ENCODE peak calls at places on chromosomes 5 and 9, in four cellular contexts. H is H1, G is HepG2, J is GM12878. D is an unnamed sample.

GRCh38 chr5:179273441-179274145 is 71.7 kb downstream of the ADAMTS2 start:
- DNase-seq in H (no peak), G (no peak), J (no peak), D (no peak)

GRCh38 chr5:72314571-72315172 is 5.4 kb downstream of the MRPS27 start:
- DNase-seq in H (no peak), G (peak; percentile 71), J (no peak), D (no peak)

GRCh38 chr9:137955586-137955985 is 78.0 kb downstream of the CACNA1B start:
- DNase-seq in H (no peak), G (no peak), J (no peak), D (no peak)

GRCh38 chr9:18629136-18629535 is 155.2 kb downstream of the ADAMTSL1 start:
- DNase-seq in H (no peak), G (no peak), J (no peak), D (no peak)

GRCh38 chr9:126148523-126148870 is 178.1 kb upstream of the MVB12B start:
- DNase-seq in H (no peak), G (no peak), J (no peak), D (no peak)

GRCh38 chr9:94757158-94757557 is 30.7 kb downstream of the AOPEP start:
- DNase-seq in H (no peak), G (no peak), J (no peak), D (no peak)

GRCh38 chr9:135401218-135401617 is 78.4 kb upstream of the PPP1R26 start:
- DNase-seq in H (no peak), G (no peak), J (no peak), D (no peak)

GRCh38 chr5:126812199-126812570 is 35.2 kb downstream of the LMNB1 start:
- DNase-seq in H (no peak), G (no peak), J (no peak), D (no peak)

GRCh38 chr9:3241290-3241689 is 284.5 kb downstream of the RFX3 start:
- DNase-seq in H (no peak), G (no peak), J (no peak), D (peak; percentile 30)

GRCh38 chr9:91546574-91546973 is 122.9 kb upstream of the NFIL3 start:
- DNase-seq in H (no peak), G (no peak), J (no peak), D (no peak)

GRCh38 chr5:78779771-78780616 is 131.4 kb upstream of the LHFPL2 start:
- DNase-seq in H (no peak), G (no peak), J (no peak), D (no peak)

GRCh38 chr9:112869917-112870316 is 20.8 kb downstream of the SLC46A2 start:
- DNase-seq in H (no peak), G (peak; percentile 87), J (no peak), D (no peak)

GRCh38 chr9:134459573-134459972 is 133.3 kb downstream of the RXRA start:
- DNase-seq in H (no peak), G (no peak), J (no peak), D (no peak)

GRCh38 chr5:174741352-174741751 is 17.0 kb downstream of the MSX2 start:
- DNase-seq in H (no peak), G (no peak), J (no peak), D (no peak)

GRCh38 chr5:66230551-66230950 is 86.5 kb downstream of the SREK1 start:
- DNase-seq in H (no peak), G (no peak), J (no peak), D (no peak)

GRCh38 chr5:179271301-179271650 is 74.0 kb downstream of the ADAMTS2 start:
- DNase-seq in H (no peak), G (no peak), J (no peak), D (no peak)

GRCh38 chr9:136681029-136681428 is 6.2 kb downstream of the AGPAT2 start:
- DNase-seq in H (no peak), G (no peak), J (no peak), D (no peak)

GRCh38 chr9:132946624-132947295 is 2.3 kb upstream of the TSC1 start:
- DNase-seq in H (no peak), G (peak; percentile 40), J (no peak), D (peak; percentile 68)

DNA sequence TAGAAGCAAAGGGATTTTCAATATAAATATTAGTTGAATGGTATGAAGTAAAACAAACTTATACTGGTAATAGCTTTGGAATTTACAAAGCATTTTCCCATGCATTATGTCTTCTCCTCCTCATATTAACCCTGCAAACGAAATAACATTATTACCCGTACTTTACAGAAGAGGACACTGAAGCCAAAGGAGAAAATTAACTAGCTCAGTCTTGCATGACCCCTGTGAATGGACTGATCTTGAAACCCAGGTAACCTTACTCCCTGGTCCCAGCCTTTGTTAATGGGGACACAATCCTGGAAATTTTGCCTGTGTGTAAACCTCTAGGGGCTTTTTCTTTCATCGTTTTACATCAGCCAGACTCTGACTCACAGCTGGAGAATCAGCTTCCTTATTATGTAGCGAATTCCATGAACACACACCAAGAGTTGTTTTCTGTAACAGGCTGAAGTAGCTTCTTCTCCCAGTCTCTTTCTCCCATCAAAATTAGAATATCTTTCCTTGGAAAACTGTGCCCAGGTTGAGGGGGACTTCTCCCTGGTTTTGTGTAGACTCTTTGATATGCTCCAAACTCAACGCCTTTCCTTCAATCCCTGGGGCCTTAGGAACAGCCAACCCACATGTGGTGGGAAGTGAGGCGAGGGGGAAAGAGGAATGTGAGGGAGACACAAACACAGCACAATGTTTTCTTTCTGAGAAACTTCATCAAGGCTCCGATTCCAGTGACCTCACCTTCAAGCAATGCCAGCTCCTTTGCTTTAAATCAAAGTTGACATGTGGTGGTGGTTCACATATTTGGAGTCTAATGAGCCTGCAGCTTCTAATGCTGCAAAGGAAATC is 480.9 kb upstream of the PAPPA start:
- DNase-seq in H (no peak), G (peak; percentile 1), J (no peak), D (peak; percentile 46)
- H3K4me3 ChIP-seq in H (no peak overlapping the region), G (no peak overlapping the region), J (no peak overlapping the region), D (no peak overlapping the region)

DNA sequence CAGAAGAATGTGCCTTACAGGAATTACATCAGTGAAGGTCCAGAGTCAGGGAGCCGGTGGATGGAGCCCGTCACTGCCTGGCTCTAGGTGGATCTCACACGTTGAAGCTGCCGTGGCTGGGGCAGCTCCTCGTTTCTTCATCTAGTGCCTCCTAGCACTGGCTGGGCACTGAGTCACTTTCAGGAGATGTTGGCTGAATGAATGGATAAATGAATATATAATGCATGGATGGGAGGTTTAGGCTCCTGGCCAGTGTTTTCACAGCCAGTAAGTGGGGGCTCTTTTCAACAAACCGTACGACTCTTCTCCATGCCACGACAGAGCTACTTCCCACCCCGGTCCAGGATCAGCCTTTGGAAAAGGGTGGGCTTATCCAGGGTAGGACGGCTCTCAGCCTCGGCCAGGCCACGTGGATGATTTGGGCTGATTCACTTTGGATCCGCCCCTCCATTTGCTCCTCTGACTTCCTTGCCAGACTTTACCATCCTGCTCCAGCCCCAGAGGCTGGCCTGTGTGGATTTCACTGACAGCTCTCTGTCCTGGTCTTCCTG is 1.3 kb upstream of the SH3PXD2B start:
- DNase-seq in H (peak; percentile 54), G (no peak), J (no peak), D (no peak)
- TF ChIP-seq SUZ12 in H (no peak), G (no peak), J (no peak), D (no peak)

GRCh38 chr9:36729902-36730301 is 157.2 kb downstream of the MELK start:
- DNase-seq in H (no peak), G (no peak), J (no peak), D (no peak)
- TF ChIP-seq YY1 in H (no peak), G (no peak), J (no peak), D (no peak)

GRCh38 chr5:139146809-139147742 is 51.1 kb downstream of the SIL1 start:
- DNase-seq in H (no peak), G (no peak), J (no peak), D (no peak)
- H3K4me3 ChIP-seq in H (no peak overlapping the region), G (no peak overlapping the region), J (no peak overlapping the region), D (no peak overlapping the region)

GRCh38 chr5:106476630-106477029 is 1194.1 kb downstream of the EFNA5 start:
- DNase-seq in H (no peak), G (no peak), J (no peak), D (no peak)

DNA sequence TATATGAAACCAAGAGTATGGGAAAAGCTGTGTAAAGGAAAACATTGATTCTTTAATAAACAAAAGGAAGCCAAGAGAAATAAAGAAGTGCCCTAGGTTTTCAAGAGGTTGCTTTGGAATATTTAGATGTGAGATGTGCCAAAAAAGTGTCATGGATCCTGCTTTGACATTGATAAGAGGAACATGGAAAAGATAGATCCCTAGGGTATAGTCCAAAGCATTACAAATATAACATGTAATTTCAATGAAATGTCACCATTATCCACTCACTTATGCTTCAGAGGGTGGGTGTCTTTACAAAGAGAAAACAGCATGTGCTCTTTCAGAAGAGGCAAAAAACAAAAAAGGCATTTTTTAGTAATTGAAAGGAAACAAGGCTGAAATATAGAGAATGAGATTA is 1196.7 kb downstream of the EFNA5 start:
- DNase-seq in H (no peak), G (no peak), J (no peak), D (no peak)
- TF ChIP-seq SUZ12 in H (no peak), G (no peak), J (no peak), D (no peak)

DNA sequence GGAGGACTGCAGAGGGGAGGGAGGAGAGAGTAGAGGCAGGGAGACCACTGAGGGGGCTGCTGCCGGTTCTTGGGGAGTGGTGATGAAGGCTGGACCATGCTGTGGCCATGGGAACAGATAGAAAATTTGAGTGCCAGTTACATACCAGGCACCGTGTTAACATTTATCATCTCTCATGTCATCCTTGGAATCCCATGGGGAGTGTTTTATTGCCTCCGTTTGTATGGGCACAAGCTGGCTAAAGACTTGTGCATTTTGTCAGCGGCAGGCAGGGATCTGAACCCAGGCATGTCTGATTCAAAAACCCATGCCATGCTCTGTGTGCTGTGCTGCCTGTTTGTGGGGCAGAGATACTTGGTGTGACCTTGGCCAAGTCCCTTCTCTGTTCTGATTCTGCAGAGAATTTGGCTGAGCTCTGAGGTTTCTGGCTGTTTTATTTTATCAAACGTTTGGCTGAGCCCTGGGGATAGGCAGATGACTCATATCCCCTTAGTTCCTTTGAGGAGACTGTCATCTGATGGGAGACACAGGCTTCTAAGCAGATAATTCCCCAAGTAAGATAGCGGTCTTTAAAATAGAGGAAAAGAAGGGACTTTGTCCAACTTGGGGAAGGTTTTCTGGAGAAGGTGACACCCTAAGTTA is 22.2 kb downstream of the COL27A1 start:
- DNase-seq in H (no peak), G (no peak), J (no peak), D (no peak)
- TF ChIP-seq YY1 in H (no peak), G (no peak), J (no peak), D (no peak)

D was measured in NT2/D1.